ENCODE peak calls at places on chromosomes 12 and 14, in six cellular contexts. A is OCI-LY7, E is midbrain, Z is stomach, V is NCI-H1092, Q is left cardiac atrium. G is an unnamed sample.

GRCh38 chr14:75277000-75277795 is 1.4 kb upstream of the FOS start:
- DNase-seq in A (no peak), E (peak; percentile 85), Z (peak; percentile 90), V (peak; percentile 32), Q (peak; percentile 94), G (peak; percentile 88)

GRCh38 chr14:69818760-69819191 is 21.7 kb upstream of the SLC10A1 start:
- DNase-seq in A (peak; percentile 78), E (peak; percentile 87), Z (no peak), V (peak; percentile 62), Q (peak; percentile 27), G (no peak)

GRCh38 chr12:64890873-64891468 is 66.5 kb downstream of the TBC1D30 start:
- DNase-seq in A (peak; percentile 68), E (peak; percentile 78), Z (no peak), V (peak; percentile 37), Q (no peak), G (no peak)

GRCh38 chr12:55831407-55831880 is 2.1 kb upstream of the DNAJC14 start:
- DNase-seq in A (no peak), E (no peak), Z (no peak), V (no peak), Q (no peak), G (no peak)

GRCh38 chr12:56931474-56931978 is 2.7 kb downstream of the SDR9C7 start:
- DNase-seq in A (peak; percentile 74), E (no peak), Z (no peak), V (no peak), Q (no peak), G (no peak)

GRCh38 chr12:90839340-90839739 is 115.6 kb downstream of the CCER1 start:
- DNase-seq in A (no peak), E (no peak), Z (no peak), V (no peak), Q (no peak), G (no peak)

GRCh38 chr14:51872396-51872795 is 12.0 kb downstream of the GNG2 start:
- DNase-seq in A (no peak), E (no peak), Z (no peak), V (no peak), Q (no peak), G (no peak)

GRCh38 chr12:85711735-85712390 is 124.3 kb downstream of the RASSF9 start:
- DNase-seq in A (no peak), E (no peak), Z (no peak), V (no peak), Q (peak; percentile 55), G (no peak)

GRCh38 chr12:124456652-124457152 is 110.7 kb downstream of the NCOR2 start:
- DNase-seq in A (no peak), E (no peak), Z (no peak), V (no peak), Q (peak; percentile 62), G (peak; percentile 49)

GRCh38 chr14:71029236-71029781 is 122.0 kb downstream of the PCNX1 start:
- DNase-seq in A (no peak), E (no peak), Z (no peak), V (no peak), Q (no peak), G (no peak)

GRCh38 chr12:104137175-104137901 is 672 bp downstream of the NFYB start:
- DNase-seq in A (peak; percentile 74), E (peak; percentile 31), Z (peak; percentile 34), V (no peak), Q (peak; percentile 40), G (peak; percentile 31)

GRCh38 chr14:23153891-23154796 is 29.3 kb downstream of the SLC7A8 start:
- DNase-seq in A (no peak), E (peak; percentile 56), Z (peak; percentile 97), V (no peak), Q (peak; percentile 95), G (no peak)

GRCh38 chr14:80669416-80669815 is 272.1 kb downstream of the CEP128 start:
- DNase-seq in A (no peak), E (no peak), Z (no peak), V (no peak), Q (no peak), G (no peak)

GRCh38 chr14:90599748-90600507 is 203.1 kb downstream of the CALM1 start:
- DNase-seq in A (no peak), E (peak; percentile 44), Z (no peak), V (no peak), Q (no peak), G (no peak)

GRCh38 chr12:130117256-130117655 is 45.0 kb upstream of the FZD10 start:
- DNase-seq in A (no peak), E (no peak), Z (no peak), V (no peak), Q (no peak), G (no peak)

GRCh38 chr12:56518570-56518969 is 3.0 kb upstream of the RBMS2 start:
- DNase-seq in A (no peak), E (no peak), Z (no peak), V (no peak), Q (no peak), G (no peak)

GRCh38 chr14:22177870-22178269 is 411.2 kb downstream of the DAD1 start:
- DNase-seq in A (no peak), E (no peak), Z (no peak), V (no peak), Q (no peak), G (no peak)

GRCh38 chr14:70317091-70317968 is 42.2 kb downstream of the COX16 start:
- DNase-seq in A (no peak), E (no peak), Z (no peak), V (no peak), Q (no peak), G (no peak)

GRCh38 chr14:61211476-61212262 is 69.5 kb downstream of the TMEM30B start:
- DNase-seq in A (no peak), E (no peak), Z (no peak), V (peak; percentile 96), Q (no peak), G (no peak)

GRCh38 chr12:57109207-57110160 is 1.7 kb downstream of the STAT6 start:
- DNase-seq in A (no peak), E (no peak), Z (no peak), V (no peak), Q (no peak), G (no peak)

GRCh38 chr12:131759176-131759575 is 48.3 kb downstream of the SFSWAP start:
- DNase-seq in A (no peak), E (no peak), Z (no peak), V (no peak), Q (no peak), G (no peak)

GRCh38 chr12:80715850-80716249 is 862 bp upstream of the MYF5 start:
- DNase-seq in A (no peak), E (no peak), Z (no peak), V (no peak), Q (no peak), G (no peak)

GRCh38 chr12:13079440-13079906 is 24.0 kb downstream of the GSG1 start:
- DNase-seq in A (no peak), E (no peak), Z (no peak), V (no peak), Q (no peak), G (no peak)

GRCh38 chr12:101407054-101407437 is 526 bp downstream of the ARL1 start:
- DNase-seq in A (peak; percentile 43), E (no peak), Z (no peak), V (no peak), Q (no peak), G (no peak)

GRCh38 chr14:69693145-69693544 is 73.8 kb upstream of the SRSF5 start:
- DNase-seq in A (peak; percentile 89), E (peak; percentile 34), Z (peak; percentile 48), V (peak; percentile 78), Q (no peak), G (no peak)

GRCh38 chr14:91317381-91318313 is 73.1 kb upstream of the GPR68 start:
- DNase-seq in A (peak; percentile 53), E (no peak), Z (peak; percentile 83), V (no peak), Q (peak; percentile 89), G (no peak)

GRCh38 chr14:95442016-95442632 is 74.3 kb downstream of the SYNE3 start:
- DNase-seq in A (peak; percentile 58), E (no peak), Z (no peak), V (no peak), Q (no peak), G (no peak)

GRCh38 chr14:33737446-33737845 is 213.4 kb downstream of the EGLN3 start:
- DNase-seq in A (no peak), E (no peak), Z (no peak), V (no peak), Q (no peak), G (no peak)

GRCh38 chr12:43482311-43483085 is 69.5 kb downstream of the ADAMTS20 start:
- DNase-seq in A (no peak), E (no peak), Z (no peak), V (no peak), Q (no peak), G (no peak)

GRCh38 chr12:32756476-32757158 is 920 bp upstream of the YARS2 start:
- DNase-seq in A (no peak), E (no peak), Z (no peak), V (no peak), Q (no peak), G (no peak)

GRCh38 chr12:53133722-53134121 is 30.4 kb downstream of the SOAT2 start:
- DNase-seq in A (no peak), E (no peak), Z (no peak), V (no peak), Q (no peak), G (no peak)

GRCh38 chr14:94575730-94576585 is 5.3 kb upstream of the SERPINA5 start:
- DNase-seq in A (no peak), E (no peak), Z (peak; percentile 46), V (no peak), Q (no peak), G (no peak)